ENCODE peak calls at places on chromosomes 13 and 19, in ten cellular contexts. One of them, this sample, is unnamed.

GRCh38 chr19:2561895-2562294 is 86.0 kb downstream of the GADD45B start:
- DNase-seq in hippocampal formation: no peak
- DNase-seq in cardiac fibroblast: no peak
- DNase-seq in effector memory CD4-positive, alpha-beta T cell: peak
- DNase-seq in iris pigment epithelial cell: no peak
- DNase-seq in putamen: no peak
- DNase-seq in stimulated activated CD8-positive, alpha-beta memory T cell treated with anti-CD3 and anti-CD28 coated beads, Interleukin-4, amount 100 ng/mL, for 1 hour: peak
- DNase-seq in GM20000: peak
- DNase-seq in M059J: no peak
- DNase-seq in NCI-H748 treated with DMSO at 0.1 percent for 48 hours: no peak
- DNase-seq in this sample: no peak

GRCh38 chr19:18735324-18735723 is 51.8 kb downstream of the CRTC1 start:
- DNase-seq in hippocampal formation: no peak
- DNase-seq in cardiac fibroblast: no peak
- DNase-seq in stimulated activated CD8-positive, alpha-beta memory T cell treated with anti-CD3 and anti-CD28 coated beads, Interleukin-4, amount 100 ng/mL, for 1 hour: no peak
- DNase-seq in putamen: no peak
- DNase-seq in M059J: no peak
- DNase-seq in iris pigment epithelial cell: no peak
- DNase-seq in NCI-H748 treated with DMSO at 0.1 percent for 48 hours: no peak
- DNase-seq in GM20000: no peak
- DNase-seq in effector memory CD4-positive, alpha-beta T cell: no peak
- DNase-seq in this sample: no peak

GRCh38 chr19:35088514-35088913 is 27.1 kb upstream of the FXYD3 start:
- DNase-seq in NCI-H748 treated with DMSO at 0.1 percent for 48 hours: no peak
- DNase-seq in stimulated activated CD8-positive, alpha-beta memory T cell treated with anti-CD3 and anti-CD28 coated beads, Interleukin-4, amount 100 ng/mL, for 1 hour: no peak
- DNase-seq in M059J: peak
- DNase-seq in putamen: no peak
- DNase-seq in cardiac fibroblast: peak
- DNase-seq in effector memory CD4-positive, alpha-beta T cell: no peak
- DNase-seq in GM20000: no peak
- DNase-seq in iris pigment epithelial cell: peak
- DNase-seq in hippocampal formation: no peak
- DNase-seq in this sample: peak

GRCh38 chr13:77898097-77898496 is 20.5 kb downstream of the EDNRB start:
- DNase-seq in hippocampal formation: no peak
- DNase-seq in putamen: no peak
- DNase-seq in NCI-H748 treated with DMSO at 0.1 percent for 48 hours: no peak
- DNase-seq in effector memory CD4-positive, alpha-beta T cell: no peak
- DNase-seq in iris pigment epithelial cell: no peak
- DNase-seq in M059J: peak
- DNase-seq in stimulated activated CD8-positive, alpha-beta memory T cell treated with anti-CD3 and anti-CD28 coated beads, Interleukin-4, amount 100 ng/mL, for 1 hour: no peak
- DNase-seq in GM20000: peak
- DNase-seq in cardiac fibroblast: peak
- DNase-seq in this sample: peak

GRCh38 chr19:37468961-37469777 is at the start of gene ZNF570:
- DNase-seq in putamen: peak
- DNase-seq in cardiac fibroblast: peak
- DNase-seq in NCI-H748 treated with DMSO at 0.1 percent for 48 hours: peak
- DNase-seq in iris pigment epithelial cell: peak
- DNase-seq in hippocampal formation: peak
- DNase-seq in M059J: peak
- DNase-seq in stimulated activated CD8-positive, alpha-beta memory T cell treated with anti-CD3 and anti-CD28 coated beads, Interleukin-4, amount 100 ng/mL, for 1 hour: peak
- DNase-seq in effector memory CD4-positive, alpha-beta T cell: peak
- DNase-seq in GM20000: peak
- DNase-seq in this sample: peak

GRCh38 chr19:18992696-18993095 is 40.6 kb downstream of the SUGP2 start:
- DNase-seq in NCI-H748 treated with DMSO at 0.1 percent for 48 hours: no peak
- DNase-seq in cardiac fibroblast: no peak
- DNase-seq in putamen: no peak
- DNase-seq in stimulated activated CD8-positive, alpha-beta memory T cell treated with anti-CD3 and anti-CD28 coated beads, Interleukin-4, amount 100 ng/mL, for 1 hour: no peak
- DNase-seq in effector memory CD4-positive, alpha-beta T cell: no peak
- DNase-seq in M059J: no peak
- DNase-seq in iris pigment epithelial cell: no peak
- DNase-seq in hippocampal formation: no peak
- DNase-seq in GM20000: no peak
- DNase-seq in this sample: no peak

GRCh38 chr19:35915508-35915907 is 7.4 kb upstream of the TYROBP start:
- DNase-seq in hippocampal formation: no peak
- DNase-seq in effector memory CD4-positive, alpha-beta T cell: no peak
- DNase-seq in putamen: no peak
- DNase-seq in stimulated activated CD8-positive, alpha-beta memory T cell treated with anti-CD3 and anti-CD28 coated beads, Interleukin-4, amount 100 ng/mL, for 1 hour: no peak
- DNase-seq in GM20000: peak
- DNase-seq in iris pigment epithelial cell: no peak
- DNase-seq in NCI-H748 treated with DMSO at 0.1 percent for 48 hours: no peak
- DNase-seq in M059J: no peak
- DNase-seq in cardiac fibroblast: no peak
- DNase-seq in this sample: no peak

GRCh38 chr13:60286707-60287106 is 110.3 kb upstream of the TDRD3 start:
- DNase-seq in putamen: no peak
- DNase-seq in cardiac fibroblast: no peak
- DNase-seq in effector memory CD4-positive, alpha-beta T cell: no peak
- DNase-seq in NCI-H748 treated with DMSO at 0.1 percent for 48 hours: no peak
- DNase-seq in hippocampal formation: no peak
- DNase-seq in GM20000: no peak
- DNase-seq in stimulated activated CD8-positive, alpha-beta memory T cell treated with anti-CD3 and anti-CD28 coated beads, Interleukin-4, amount 100 ng/mL, for 1 hour: no peak
- DNase-seq in iris pigment epithelial cell: no peak
- DNase-seq in M059J: peak
- DNase-seq in this sample: no peak

GRCh38 chr19:1343026-1343425 is 40.7 kb upstream of the NDUFS7 start:
- DNase-seq in iris pigment epithelial cell: no peak
- DNase-seq in cardiac fibroblast: peak
- DNase-seq in GM20000: no peak
- DNase-seq in hippocampal formation: no peak
- DNase-seq in NCI-H748 treated with DMSO at 0.1 percent for 48 hours: no peak
- DNase-seq in effector memory CD4-positive, alpha-beta T cell: no peak
- DNase-seq in putamen: no peak
- DNase-seq in M059J: no peak
- DNase-seq in stimulated activated CD8-positive, alpha-beta memory T cell treated with anti-CD3 and anti-CD28 coated beads, Interleukin-4, amount 100 ng/mL, for 1 hour: no peak
- DNase-seq in this sample: no peak

This sample was measured in kidney tubule cell.